ENCODE peak calls at places on chromosomes 5 and 9, in eight cellular contexts. U is uterus, R is SK-N-SH, Q is sigmoid colon, T is left lung, F is Peyer's patch, J is Panc1, Z is tibial nerve. I is an unnamed sample.
A peak's percentile ranks its signal among the peaks of the same experiment; 100 is the strongest.

GRCh38 chr9:127918201-127919107 is 1.6 kb upstream of the ST6GALNAC4 start:
- DNase-seq in U (no peak), R (peak; percentile 55), Q (no peak), T (peak; percentile 64), F (peak; percentile 61), J (no peak), Z (no peak), I (peak; percentile 50)

GRCh38 chr5:151591144-151591819 is at the start of gene FAT2:
- DNase-seq in U (no peak), R (no peak), Q (no peak), T (no peak), F (no peak), J (no peak), Z (no peak), I (no peak)

GRCh38 chr5:168552146-168552545 is 23.0 kb downstream of the FBLL1 start:
- DNase-seq in U (no peak), R (no peak), Q (no peak), T (no peak), F (no peak), J (no peak), Z (no peak), I (no peak)

GRCh38 chr9:121699271-121700164 is 48.1 kb downstream of the DAB2IP start:
- DNase-seq in U (peak; percentile 63), R (peak; percentile 74), Q (peak; percentile 84), T (peak; percentile 88), F (peak; percentile 84), J (no peak), Z (peak; percentile 50), I (no peak)

GRCh38 chr5:6736106-6736505 is 22.9 kb downstream of the TENT4A start:
- DNase-seq in U (no peak), R (no peak), Q (peak; percentile 26), T (no peak), F (peak; percentile 43), J (no peak), Z (no peak), I (no peak)

GRCh38 chr9:93303806-93304573 is 120.1 kb downstream of the WNK2 start:
- DNase-seq in U (peak; percentile 10), R (peak; percentile 31), Q (peak; percentile 44), T (no peak), F (peak; percentile 23), J (no peak), Z (no peak), I (no peak)

GRCh38 chr9:92911496-92912475 is 33.9 kb upstream of the ZNF484 start:
- DNase-seq in U (no peak), R (no peak), Q (no peak), T (no peak), F (no peak), J (no peak), Z (peak; percentile 64), I (no peak)

GRCh38 chr9:117739620-117740347 is 35.6 kb downstream of the TLR4 start:
- DNase-seq in U (no peak), R (no peak), Q (no peak), T (no peak), F (no peak), J (no peak), Z (no peak), I (no peak)

GRCh38 chr9:124940521-124940893 is 376 bp downstream of the GOLGA1 start:
- DNase-seq in U (no peak), R (no peak), Q (no peak), T (no peak), F (no peak), J (no peak), Z (no peak), I (no peak)

GRCh38 chr5:111017731-111018130 is 53.8 kb upstream of the TSLP start:
- DNase-seq in U (no peak), R (no peak), Q (no peak), T (no peak), F (no peak), J (no peak), Z (no peak), I (no peak)

GRCh38 chr9:110583237-110583636 is 3.7 kb upstream of the SVEP1 start:
- DNase-seq in U (no peak), R (no peak), Q (no peak), T (no peak), F (no peak), J (no peak), Z (no peak), I (no peak)

GRCh38 chr9:110578896-110579752 is at the start of gene SVEP1:
- DNase-seq in U (peak; percentile 51), R (peak; percentile 75), Q (peak; percentile 77), T (peak; percentile 78), F (no peak), J (no peak), Z (peak; percentile 35), I (no peak)

GRCh38 chr9:110580850-110581249 is 1.3 kb upstream of the SVEP1 start:
- DNase-seq in U (no peak), R (no peak), Q (no peak), T (no peak), F (no peak), J (no peak), Z (no peak), I (no peak)

GRCh38 chr9:110579763-110580255 is 268 bp upstream of the SVEP1 start:
- DNase-seq in U (peak; percentile 50), R (peak; percentile 78), Q (peak; percentile 79), T (peak; percentile 36), F (no peak), J (no peak), Z (peak; percentile 52), I (no peak)

GRCh38 chr9:110582156-110582555 is 2.6 kb upstream of the SVEP1 start:
- DNase-seq in U (no peak), R (no peak), Q (no peak), T (no peak), F (no peak), J (no peak), Z (no peak), I (no peak)
- H3K27me3 ChIP-seq in U (peaks cover 14% of the 10 kb centered on the region), R (peaks cover 16% of the 10 kb centered on the region), Q (peaks cover 17% of the 10 kb centered on the region), T (peaks cover 32% of the 10 kb centered on the region), F (no peaks in the 10 kb centered on the region), J (no peaks in the 10 kb centered on the region), Z (peaks cover 9% of the 10 kb centered on the region), I (peaks cover 29% of the 10 kb centered on the region)

GRCh38 chr9:70963554-70963953 is 157.9 kb downstream of the TRPM3 start:
- DNase-seq in U (no peak), R (no peak), Q (no peak), T (no peak), F (no peak), J (no peak), Z (no peak), I (no peak)
- TF ChIP-seq CTCF in U (no peak), R (no peak), Q (no peak), T (no peak), F (no peak), J (no peak), Z (no peak), I (no peak)

GRCh38 chr5:135493406-135494180 is 41.4 kb upstream of the TIFAB start:
- DNase-seq in U (no peak), R (no peak), Q (no peak), T (no peak), F (no peak), J (no peak), Z (peak; percentile 19), I (no peak)
- H3K27me3 ChIP-seq in U (peaks cover 29% of the 10 kb centered on the region), R (no peaks in the 10 kb centered on the region), Q (peaks cover 44% of the 10 kb centered on the region), T (peaks cover 31% of the 10 kb centered on the region), F (no peaks in the 10 kb centered on the region), J (peaks cover 7% of the 10 kb centered on the region), Z (peaks cover 40% of the 10 kb centered on the region), I (peaks cover 35% of the 10 kb centered on the region)

GRCh38 chr9:4371108-4371507 is 71.2 kb upstream of the GLIS3 start:
- DNase-seq in U (no peak), R (no peak), Q (no peak), T (no peak), F (no peak), J (no peak), Z (no peak), I (no peak)

GRCh38 chr9:4370501-4370900 is 70.6 kb upstream of the GLIS3 start:
- DNase-seq in U (no peak), R (no peak), Q (no peak), T (no peak), F (no peak), J (no peak), Z (no peak), I (no peak)

GRCh38 chr9:4380406-4380805 is 80.5 kb upstream of the GLIS3 start:
- DNase-seq in U (no peak), R (no peak), Q (no peak), T (no peak), F (no peak), J (no peak), Z (no peak), I (no peak)

GRCh38 chr9:4375424-4376195 is 75.7 kb upstream of the GLIS3 start:
- DNase-seq in U (no peak), R (peak; percentile 27), Q (no peak), T (no peak), F (no peak), J (no peak), Z (no peak), I (no peak)
- TF ChIP-seq CTCF in U (peak; percentile 55), R (peak; percentile 80), Q (peak; percentile 52), T (no peak), F (peak; percentile 59), J (peak; percentile 40), Z (peak; percentile 47), I (peak; percentile 20)

GRCh38 chr9:113692264-113692663 is 183.8 kb upstream of the ZNF618 start:
- DNase-seq in U (no peak), R (no peak), Q (no peak), T (no peak), F (no peak), J (no peak), Z (no peak), I (no peak)

GRCh38 chr9:113690055-113690740 is 185.9 kb upstream of the ZNF618 start:
- DNase-seq in U (no peak), R (no peak), Q (no peak), T (no peak), F (no peak), J (no peak), Z (no peak), I (no peak)

GRCh38 chr9:113682297-113682771 is 193.8 kb upstream of the ZNF618 start:
- DNase-seq in U (peak; percentile 59), R (peak; percentile 68), Q (peak; percentile 81), T (no peak), F (peak; percentile 83), J (peak; percentile 67), Z (peak; percentile 83), I (no peak)

GRCh38 chr9:113687680-113688371 is 188.3 kb upstream of the ZNF618 start:
- DNase-seq in U (no peak), R (peak; percentile 41), Q (no peak), T (no peak), F (no peak), J (no peak), Z (no peak), I (no peak)

DNA sequence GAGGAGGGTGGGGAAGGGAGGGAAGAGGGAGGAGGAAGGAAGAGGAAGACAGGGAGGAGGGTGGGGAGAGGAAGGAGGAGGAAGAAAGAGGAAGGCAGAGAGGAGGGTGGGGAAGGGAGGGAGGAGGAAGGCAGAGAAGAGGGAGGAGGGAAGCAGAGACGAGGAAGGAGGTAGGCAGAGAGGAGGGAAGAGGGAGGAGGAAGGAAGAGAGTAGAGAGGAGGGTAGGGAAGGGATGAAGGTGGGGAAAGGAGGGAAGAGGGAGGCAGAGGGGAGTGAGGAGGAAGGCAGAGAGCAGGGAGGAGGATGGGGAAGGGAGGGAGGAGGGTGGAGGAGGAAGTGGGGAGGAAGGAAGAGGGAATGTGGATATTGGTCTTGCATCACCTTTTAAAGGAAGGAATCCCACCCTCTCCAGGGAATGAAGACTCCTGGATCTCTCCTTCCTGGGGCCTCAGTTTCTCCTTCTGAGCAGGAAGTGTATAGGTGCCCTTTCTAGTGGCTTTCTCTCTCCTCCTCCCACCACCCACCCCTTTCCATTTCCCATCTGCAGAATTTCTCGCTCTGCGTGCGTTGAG is 188.9 kb upstream of the ZNF618 start:
- DNase-seq in U (no peak), R (no peak), Q (no peak), T (no peak), F (no peak), J (no peak), Z (no peak), I (no peak)
- H3K27me3 ChIP-seq in U (no peaks in the 10 kb centered on the region), R (peaks cover 18% of the 10 kb centered on the region), Q (peaks cover 21% of the 10 kb centered on the region), T (peaks cover 11% of the 10 kb centered on the region), F (no peaks in the 10 kb centered on the region), J (no peaks in the 10 kb centered on the region), Z (peaks cover 46% of the 10 kb centered on the region), I (peaks cover 21% of the 10 kb centered on the region)

I was measured in gastrocnemius medialis.